ENCODE peak calls at places on chromosomes 7 and 10, in six cellular contexts. One of them, this sample, is unnamed.

GRCh38 chr10:110969183-110969582 is 49.8 kb downstream of the SHOC2 start:
- DNase-seq in amniotic stem cell: no peak
- DNase-seq in iris pigment epithelial cell: no peak
- DNase-seq in ELR: no peak
- DNase-seq in activated T-helper 1 cell treated with Interleukin-2 at 50 U/mL for 16 hours: no peak
- DNase-seq in BE2C: no peak
- DNase-seq in this sample: no peak

GRCh38 chr7:107044347-107045194 is at the start of gene PRKAR2B:
- DNase-seq in amniotic stem cell: peak; percentile 33
- DNase-seq in iris pigment epithelial cell: peak; percentile 60
- DNase-seq in ELR: peak; percentile 83
- DNase-seq in activated T-helper 1 cell treated with Interleukin-2 at 50 U/mL for 16 hours: peak; percentile 70
- DNase-seq in BE2C: peak; percentile 91
- DNase-seq in this sample: peak; percentile 95

GRCh38 chr10:60573342-60573741 is 183.7 kb upstream of the ANK3 start:
- DNase-seq in amniotic stem cell: no peak
- DNase-seq in iris pigment epithelial cell: peak; percentile 17
- DNase-seq in ELR: no peak
- DNase-seq in activated T-helper 1 cell treated with Interleukin-2 at 50 U/mL for 16 hours: no peak
- DNase-seq in BE2C: peak; percentile 10
- DNase-seq in this sample: no peak

GRCh38 chr7:84524714-84525694 is 330.4 kb upstream of the SEMA3A start:
- DNase-seq in amniotic stem cell: no peak
- DNase-seq in iris pigment epithelial cell: peak; percentile 94
- DNase-seq in ELR: peak; percentile 72
- DNase-seq in activated T-helper 1 cell treated with Interleukin-2 at 50 U/mL for 16 hours: no peak
- DNase-seq in BE2C: no peak
- DNase-seq in this sample: no peak

GRCh38 chr10:17675638-17676037 is 31.7 kb downstream of the STAM start:
- DNase-seq in amniotic stem cell: no peak
- DNase-seq in iris pigment epithelial cell: no peak
- DNase-seq in ELR: peak; percentile 48
- DNase-seq in activated T-helper 1 cell treated with Interleukin-2 at 50 U/mL for 16 hours: no peak
- DNase-seq in BE2C: no peak
- DNase-seq in this sample: no peak

GRCh38 chr10:29131952-29132820 is 156.7 kb upstream of the LYZL1 start:
- DNase-seq in amniotic stem cell: no peak
- DNase-seq in iris pigment epithelial cell: peak; percentile 63
- DNase-seq in ELR: no peak
- DNase-seq in activated T-helper 1 cell treated with Interleukin-2 at 50 U/mL for 16 hours: no peak
- DNase-seq in BE2C: peak; percentile 23
- DNase-seq in this sample: no peak

GRCh38 chr10:110900983-110901382 is 18.0 kb downstream of the BBIP1 start:
- DNase-seq in amniotic stem cell: no peak
- DNase-seq in iris pigment epithelial cell: no peak
- DNase-seq in ELR: no peak
- DNase-seq in activated T-helper 1 cell treated with Interleukin-2 at 50 U/mL for 16 hours: no peak
- DNase-seq in BE2C: no peak
- DNase-seq in this sample: no peak

GRCh38 chr7:157430721-157431120 is 93.9 kb downstream of the DNAJB6 start:
- DNase-seq in amniotic stem cell: no peak
- DNase-seq in iris pigment epithelial cell: no peak
- DNase-seq in ELR: no peak
- DNase-seq in activated T-helper 1 cell treated with Interleukin-2 at 50 U/mL for 16 hours: no peak
- DNase-seq in BE2C: no peak
- DNase-seq in this sample: peak; percentile 12

GRCh38 chr10:75402486-75403143 is 1.1 kb upstream of the ZNF503 start:
- DNase-seq in amniotic stem cell: no peak
- DNase-seq in iris pigment epithelial cell: no peak
- DNase-seq in ELR: peak; percentile 50
- DNase-seq in activated T-helper 1 cell treated with Interleukin-2 at 50 U/mL for 16 hours: no peak
- DNase-seq in BE2C: no peak
- DNase-seq in this sample: peak; percentile 38

GRCh38 chr10:44370731-44371248 is 14.1 kb downstream of the CXCL12 start:
- DNase-seq in amniotic stem cell: no peak
- DNase-seq in iris pigment epithelial cell: no peak
- DNase-seq in ELR: no peak
- DNase-seq in activated T-helper 1 cell treated with Interleukin-2 at 50 U/mL for 16 hours: no peak
- DNase-seq in BE2C: no peak
- DNase-seq in this sample: no peak

GRCh38 chr7:30563326-30563942 is 31.2 kb upstream of the GARS1 start:
- DNase-seq in amniotic stem cell: no peak
- DNase-seq in iris pigment epithelial cell: peak; percentile 45
- DNase-seq in ELR: peak; percentile 86
- DNase-seq in activated T-helper 1 cell treated with Interleukin-2 at 50 U/mL for 16 hours: no peak
- DNase-seq in BE2C: no peak
- DNase-seq in this sample: no peak

GRCh38 chr7:156616269-156617202 is 24.0 kb upstream of the RNF32 start:
- DNase-seq in amniotic stem cell: no peak
- DNase-seq in iris pigment epithelial cell: peak; percentile 8
- DNase-seq in ELR: no peak
- DNase-seq in activated T-helper 1 cell treated with Interleukin-2 at 50 U/mL for 16 hours: no peak
- DNase-seq in BE2C: no peak
- DNase-seq in this sample: no peak

This sample was measured in upper lobe of left lung.